ENCODE peak calls at places on chromosomes 12 and 14, in five cellular contexts. A, I, T, Q and F are unnamed samples.
A peak's percentile ranks its signal among the peaks of the same experiment; 100 is the strongest.

GRCh38 chr12:56590237-56590830 is 39.8 kb downstream of the BAZ2A start:
- DNase-seq in A (no peak), I (no peak), T (no peak), Q (peak; percentile 50), F (no peak)

GRCh38 chr12:112275211-112275610 is 107.0 kb downstream of the HECTD4 start:
- DNase-seq in A (no peak), I (no peak), T (no peak), Q (no peak), F (no peak)

GRCh38 chr12:111045941-111046340 is 125.6 kb upstream of the MYL2 start:
- DNase-seq in A (no peak), I (no peak), T (peak; percentile 41), Q (no peak), F (no peak)

GRCh38 chr12:94676011-94676709 is 25.8 kb upstream of the TMCC3 start:
- DNase-seq in A (no peak), I (no peak), T (peak; percentile 81), Q (no peak), F (no peak)

GRCh38 chr12:115149685-115150378 is 465.9 kb upstream of the TBX3 start:
- DNase-seq in A (no peak), I (peak; percentile 67), T (no peak), Q (peak; percentile 31), F (no peak)

GRCh38 chr12:47534695-47535094 is 171.1 kb downstream of the RPAP3 start:
- DNase-seq in A (no peak), I (no peak), T (no peak), Q (peak; percentile 15), F (peak; percentile 3)

GRCh38 chr14:102927346-102927877 is 4.9 kb downstream of the AMN start:
- DNase-seq in A (no peak), I (no peak), T (no peak), Q (no peak), F (no peak)

GRCh38 chr12:108814462-108815211 is 42.7 kb downstream of the SSH1 start:
- DNase-seq in A (no peak), I (no peak), T (peak; percentile 72), Q (no peak), F (no peak)

GRCh38 chr12:48765753-48766162 is 23.1 kb downstream of the ADCY6 start:
- DNase-seq in A (no peak), I (no peak), T (peak; percentile 73), Q (peak; percentile 19), F (peak; percentile 0)

GRCh38 chr12:54287316-54288157 is 7.0 kb downstream of the HNRNPA1 start:
- DNase-seq in A (no peak), I (no peak), T (no peak), Q (no peak), F (no peak)

GRCh38 chr12:52228366-52228765 is 4.7 kb upstream of the KRT7 start:
- DNase-seq in A (no peak), I (no peak), T (no peak), Q (no peak), F (no peak)

GRCh38 chr14:58899317-58899713 is 261.6 kb downstream of the DACT1 start:
- DNase-seq in A (no peak), I (no peak), T (no peak), Q (peak; percentile 16), F (peak; percentile 44)

GRCh38 chr12:32739279-32739678 is 16.4 kb downstream of the YARS2 start:
- DNase-seq in A (no peak), I (no peak), T (no peak), Q (no peak), F (no peak)